ENCODE peak calls at places on chromosomes 1 and 21, in eight cellular contexts. K is pancreas, P is small intestine, B is hepatocyte, W is HepG2, T is uterus, U is suprapubic skin, M is endodermal cell. H is an unnamed sample.

GRCh38 chr21:39660596-39660995 is 47.9 kb downstream of the B3GALT5 start:
- DNase-seq in U (no peak), M (peak; percentile 60), T (peak; percentile 31), P (peak; percentile 51), K (no peak), B (peak; percentile 79), W (no peak), H (peak; percentile 84)

GRCh38 chr1:178310685-178311105 is 186.1 kb downstream of the CLEC20A start:
- DNase-seq in U (no peak), T (no peak), K (no peak), P (peak; percentile 83), W (peak; percentile 77), M (peak; percentile 55), B (peak; percentile 74), H (peak; percentile 96)

GRCh38 chr1:22665752-22666151 is 12.7 kb downstream of the C1QB start:
- DNase-seq in B (peak; percentile 57), P (peak; percentile 44), U (no peak), T (no peak), W (no peak), M (peak; percentile 85), K (no peak), H (peak; percentile 43)

GRCh38 chr1:65694126-65694525 is 98.6 kb upstream of the PDE4B start:
- DNase-seq in T (no peak), P (no peak), M (no peak), B (no peak), U (no peak), K (no peak), W (no peak), H (no peak)

GRCh38 chr1:15035236-15035635 is 118.3 kb upstream of the TMEM51 start:
- DNase-seq in B (no peak), K (no peak), T (no peak), P (no peak), W (no peak), U (no peak), M (no peak), H (no peak)

GRCh38 chr1:91553196-91553595 is 52.5 kb downstream of the CDC7 start:
- DNase-seq in W (no peak), M (no peak), B (no peak), U (no peak), K (no peak), P (no peak), T (no peak), H (peak; percentile 87)

GRCh38 chr1:45354838-45355237 is 14.6 kb upstream of the MUTYH start:
- DNase-seq in T (no peak), M (no peak), B (no peak), W (no peak), K (no peak), P (no peak), U (no peak), H (no peak)

GRCh38 chr21:44836666-44837471 is 19.0 kb upstream of the SUMO3 start:
- DNase-seq in P (peak; percentile 55), T (no peak), K (no peak), M (peak; percentile 72), B (peak; percentile 77), W (peak; percentile 55), U (no peak), H (peak; percentile 17)

GRCh38 chr1:168287237-168287664 is 6.6 kb downstream of the TBX19 start:
- DNase-seq in B (no peak), T (no peak), U (no peak), K (no peak), M (no peak), W (no peak), P (no peak), H (peak; percentile 31)

GRCh38 chr1:182015360-182015759 is 46.2 kb downstream of the ZNF648 start:
- DNase-seq in B (no peak), K (no peak), P (no peak), T (no peak), M (no peak), W (no peak), U (no peak), H (no peak)

GRCh38 chr1:155186955-155187891 is 13.6 kb downstream of the TRIM46 start:
- DNase-seq in B (no peak), K (peak; percentile 62), U (peak; percentile 60), P (no peak), T (no peak), W (no peak), M (peak; percentile 47), H (no peak)

GRCh38 chr1:19407494-19408096 is 77.7 kb downstream of the CAPZB start:
- DNase-seq in B (no peak), M (no peak), U (no peak), P (no peak), W (no peak), K (no peak), T (no peak), H (no peak)

GRCh38 chr1:38781872-38782617 is 77.5 kb downstream of the RRAGC start:
- DNase-seq in W (no peak), K (no peak), P (no peak), B (no peak), M (no peak), T (no peak), U (no peak), H (no peak)

DNA sequence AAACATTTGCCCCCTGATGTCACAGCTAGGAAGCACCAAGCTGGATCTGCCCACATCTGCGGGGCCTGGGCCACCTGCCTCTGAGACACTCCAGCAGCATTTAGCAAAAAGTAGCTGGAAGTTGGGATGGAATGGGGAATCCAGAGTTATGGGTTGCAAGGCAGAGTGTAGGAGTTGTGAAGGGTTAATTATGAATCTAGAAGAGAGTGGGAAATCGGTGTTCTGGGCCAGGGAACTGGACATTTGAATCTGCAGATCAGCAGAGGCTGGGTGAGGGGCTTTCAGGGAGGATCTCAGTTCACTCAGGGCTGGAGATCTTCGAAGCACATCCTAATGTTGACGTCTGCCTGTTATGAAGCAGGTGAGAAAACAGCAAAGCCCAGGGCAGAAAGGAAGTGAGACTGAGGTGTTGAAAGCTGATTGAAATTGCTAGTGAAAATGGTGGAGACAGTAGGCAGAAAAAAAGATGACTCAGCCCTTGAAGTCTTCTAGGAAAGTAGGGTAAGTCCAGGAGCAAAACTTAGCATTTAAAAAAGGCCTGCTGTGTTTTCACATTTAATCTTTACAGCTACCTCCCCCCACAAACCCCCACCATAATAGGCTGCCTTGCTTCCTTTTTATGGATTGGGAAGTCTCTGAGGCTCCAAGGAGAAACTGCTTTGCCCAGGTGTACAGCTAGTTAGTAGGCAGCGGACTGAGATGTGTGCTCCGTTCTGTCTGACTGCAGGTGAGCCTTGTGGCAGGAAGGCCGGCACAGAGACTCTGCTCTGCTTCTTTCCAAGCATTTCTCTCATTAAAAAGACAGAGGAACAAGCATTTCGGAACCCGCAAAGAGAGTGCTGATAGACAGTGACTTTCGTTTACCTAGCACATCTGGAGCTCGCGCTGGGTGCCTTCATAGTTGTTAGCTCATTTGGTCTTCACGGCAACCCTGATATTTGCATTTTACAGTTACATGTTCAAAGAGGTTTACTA is 7.2 kb downstream of the VANGL1 start:
- DNase-seq in B (peak; percentile 26), T (no peak), K (no peak), P (no peak), M (peak; percentile 80), U (no peak), W (no peak), H (no peak)
- H3K4me1 ChIP-seq in B (peaks cover 45% of the 10 kb centered on the region), T (no peaks in the 10 kb centered on the region), K (peaks cover 5% of the 10 kb centered on the region), P (peaks cover 4% of the 10 kb centered on the region), M (peaks cover 32% of the 10 kb centered on the region), U (peaks cover 52% of the 10 kb centered on the region), W (peaks cover 25% of the 10 kb centered on the region), H (peaks cover 14% of the 10 kb centered on the region)

GRCh38 chr1:32728413-32729077 is 26.0 kb upstream of the SYNC start:
- DNase-seq in M (no peak), W (no peak), U (no peak), K (no peak), P (no peak), B (no peak), T (no peak), H (no peak)

GRCh38 chr1:32724678-32725594 is 22.4 kb upstream of the SYNC start:
- DNase-seq in B (peak; percentile 79), P (peak; percentile 80), U (no peak), W (no peak), K (no peak), M (peak; percentile 90), T (peak; percentile 39), H (peak; percentile 92)

GRCh38 chr1:32729254-32730046 is 26.9 kb upstream of the SYNC start:
- DNase-seq in T (no peak), M (no peak), U (no peak), P (no peak), W (no peak), B (no peak), K (no peak), H (no peak)

GRCh38 chr1:32727876-32728275 is 25.3 kb upstream of the SYNC start:
- DNase-seq in M (no peak), U (no peak), P (no peak), B (no peak), T (no peak), K (no peak), W (no peak), H (no peak)

DNA sequence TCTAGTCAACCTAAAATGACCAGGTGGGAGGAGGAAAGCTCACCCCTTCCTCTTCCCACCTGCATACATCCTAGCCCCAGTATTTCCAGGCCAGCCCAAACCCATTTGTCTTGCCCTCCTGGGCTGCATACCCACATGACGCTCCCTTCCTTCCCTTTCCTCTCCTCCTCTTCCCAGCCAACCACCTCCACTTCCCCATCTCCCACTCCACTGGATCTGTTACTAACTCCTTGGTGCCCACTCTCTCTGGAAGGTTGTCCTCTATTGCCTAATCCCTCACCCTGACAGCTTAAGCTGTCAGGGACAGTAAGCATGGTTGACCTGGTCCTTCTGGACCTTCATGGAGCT is 23.0 kb upstream of the SYNC start:
- DNase-seq in T (no peak), M (no peak), W (no peak), K (no peak), B (no peak), U (no peak), P (no peak), H (no peak)
- H3K4me1 ChIP-seq in T (no peaks in the 10 kb centered on the region), M (peaks cover 9% of the 10 kb centered on the region), W (peaks cover 44% of the 10 kb centered on the region), K (no peaks in the 10 kb centered on the region), B (peaks cover 5% of the 10 kb centered on the region), U (peaks cover 19% of the 10 kb centered on the region), P (peaks cover 2% of the 10 kb centered on the region), H (peaks cover 14% of the 10 kb centered on the region)

DNA sequence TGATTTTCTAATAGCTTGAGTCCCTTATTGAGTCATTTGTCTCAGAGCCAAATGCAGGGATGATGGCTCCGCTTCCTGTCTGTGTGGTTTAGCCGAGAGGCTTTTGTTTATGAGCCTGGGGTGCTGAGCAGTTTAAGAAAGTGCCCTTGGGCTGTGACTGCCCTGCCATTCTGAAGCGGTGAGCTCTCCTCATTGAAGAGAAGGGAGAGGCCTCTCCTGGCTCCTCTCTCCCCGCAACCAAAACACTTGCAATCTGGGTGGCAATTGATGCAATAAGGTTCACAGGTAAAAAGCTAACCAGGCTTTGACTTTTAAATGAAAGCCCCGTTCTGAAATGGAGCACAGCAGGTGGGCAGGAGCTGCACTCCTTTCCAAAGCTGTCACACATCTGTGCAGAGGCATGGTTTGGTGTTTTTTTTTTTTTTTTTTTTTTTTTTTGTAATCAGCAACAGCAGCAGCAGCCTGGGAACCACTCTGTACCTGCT is 403.7 kb downstream of the SIPA1L2 start:
- DNase-seq in U (no peak), K (no peak), P (peak; percentile 38), B (no peak), M (peak; percentile 77), W (no peak), T (no peak), H (peak; percentile 51)
- H3K4me1 ChIP-seq in U (peaks cover 8% of the 10 kb centered on the region), K (no peaks in the 10 kb centered on the region), P (no peaks in the 10 kb centered on the region), B (peaks cover 16% of the 10 kb centered on the region), M (peaks cover 16% of the 10 kb centered on the region), W (no peaks in the 10 kb centered on the region), T (no peaks in the 10 kb centered on the region), H (no peaks in the 10 kb centered on the region)

DNA sequence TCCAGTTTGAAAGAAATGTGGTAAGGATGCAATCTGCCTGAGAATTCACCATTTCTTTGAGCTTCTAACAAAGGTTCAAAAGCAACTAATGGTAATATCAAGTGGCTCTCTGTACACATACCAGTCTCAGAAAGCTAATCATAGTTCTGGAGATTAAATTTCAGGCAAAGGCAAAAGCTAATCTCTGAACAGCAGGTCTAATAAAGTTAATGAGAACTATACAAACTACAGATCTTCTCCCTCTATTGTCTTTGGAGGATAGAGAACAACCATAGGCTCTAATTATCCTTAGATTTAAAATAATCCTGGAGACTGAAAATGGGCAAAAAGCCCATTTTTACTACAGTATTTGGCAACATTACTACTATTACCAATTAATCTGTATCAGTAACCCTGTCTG is 5.0 kb downstream of the DIPK1A start:
- DNase-seq in U (no peak), T (no peak), K (no peak), P (no peak), M (no peak), W (no peak), B (no peak), H (no peak)
- H3K4me1 ChIP-seq in U (peaks cover 10% of the 10 kb centered on the region), T (no peaks in the 10 kb centered on the region), K (no peaks in the 10 kb centered on the region), P (peaks cover under 1% of the 10 kb centered on the region), M (no peaks in the 10 kb centered on the region), W (peaks cover 70% of the 10 kb centered on the region), B (peaks cover 33% of the 10 kb centered on the region), H (peaks cover 9% of the 10 kb centered on the region)